ENCODE peak calls at places on chromosomes 7 and 10, in five cellular contexts. Q, I, V, T and N are unnamed samples. For H3K9me3, the result is how much of the 10 kb centered on the place peaks cover.

GRCh38 chr7:99788554-99788953 is 4.6 kb upstream of the CYP3A4 start:
- DNase-seq in Q (no peak), I (no peak), V (no peak), T (no peak), N (no peak)

GRCh38 chr10:79045566-79046175 is 23.1 kb upstream of the ZMIZ1 start:
- DNase-seq in T (no peak), V (no peak), Q (no peak), I (peak), N (no peak)

GRCh38 chr10:121668336-121669009 is 70.2 kb upstream of the FGFR2 start:
- DNase-seq in Q (no peak), V (peak), T (peak), I (peak), N (peak)

GRCh38 chr10:71667374-71667750 is 52.2 kb downstream of the C10orf105 start:
- DNase-seq in I (no peak), V (no peak), Q (no peak), T (no peak), N (no peak)

GRCh38 chr7:139648617-139648932 is 125.1 kb downstream of the CLEC2L start:
- DNase-seq in Q (no peak), T (no peak), I (no peak), V (no peak), N (no peak)

GRCh38 chr7:30159153-30159552 is 24.4 kb downstream of the MTURN start:
- DNase-seq in T (no peak), I (no peak), V (no peak), Q (no peak), N (no peak)

GRCh38 chr7:132321387-132321786 is 254.9 kb downstream of the PLXNA4 start:
- DNase-seq in V (peak), Q (no peak), I (no peak), T (no peak), N (no peak)

GRCh38 chr10:103759100-103759781 is 96.1 kb downstream of the SH3PXD2A start:
- DNase-seq in V (peak), Q (no peak), I (peak), T (peak), N (peak)

GRCh38 chr10:33333260-33334169 is 952 bp downstream of the NRP1 start:
- DNase-seq in Q (no peak), I (no peak), V (no peak), T (no peak), N (no peak)

GRCh38 chr7:27237735-27238334 is 4.8 kb upstream of the EVX1 start:
- DNase-seq in V (no peak), Q (no peak), T (no peak), I (no peak), N (no peak)

GRCh38 chr7:25889765-25890164 is 262.2 kb upstream of the NFE2L3 start:
- DNase-seq in T (no peak), V (no peak), I (no peak), Q (no peak), N (no peak)

GRCh38 chr10:127012769-127013152 is 107.5 kb downstream of the DOCK1 start:
- DNase-seq in I (peak), T (peak), Q (no peak), V (peak), N (no peak)

GRCh38 chr7:73593207-73594045 is 15.0 kb upstream of the TBL2 start:
- DNase-seq in Q (no peak), T (no peak), I (no peak), V (no peak), N (no peak)

GRCh38 chr7:134058980-134059379 is 68.2 kb upstream of the LRGUK start:
- DNase-seq in V (peak), Q (no peak), T (no peak), I (no peak), N (no peak)

GRCh38 chr10:103510791-103511757 is 17.6 kb downstream of the NEURL1 start:
- DNase-seq in V (no peak), I (no peak), Q (no peak), T (no peak), N (no peak)

GRCh38 chr7:1291040-1291689 is 58.5 kb downstream of the UNCX start:
- DNase-seq in T (no peak), V (no peak), I (no peak), Q (no peak), N (no peak)

GRCh38 chr10:100562806-100563293 is 27.1 kb downstream of the HIF1AN start:
- DNase-seq in T (peak), I (no peak), V (peak), Q (no peak), N (peak)

GRCh38 chr7:87627634-87627994 is 584 bp upstream of the RUNDC3B start:
- DNase-seq in I (peak), V (no peak), Q (no peak), T (peak), N (no peak)

GRCh38 chr10:52442576-52442975 is 128.5 kb downstream of the DKK1 start:
- DNase-seq in T (no peak), Q (no peak), I (no peak), V (no peak), N (peak)

GRCh38 chr10:65365878-65366277 is 1560.0 kb upstream of the LRRTM3 start:
- DNase-seq in I (no peak), Q (no peak), V (no peak), T (no peak), N (no peak)

GRCh38 chr10:45491061-45491460 is 117.0 kb downstream of the ALOX5 start:
- DNase-seq in I (no peak), V (no peak), Q (no peak), T (no peak), N (no peak)

GRCh38 chr7:55254596-55255500 is 110.3 kb upstream of the LANCL2 start:
- DNase-seq in T (peak), V (peak), I (peak), Q (peak), N (peak)

GRCh38 chr7:80770061-80770460 is 131.6 kb downstream of the CD36 start:
- DNase-seq in Q (no peak), V (no peak), T (no peak), I (no peak), N (no peak)

GRCh38 chr10:11698691-11699545 is 43.3 kb upstream of the ECHDC3 start:
- DNase-seq in I (no peak), T (peak), Q (no peak), V (no peak), N (no peak)

GRCh38 chr7:150988230-150989226 is 2.3 kb upstream of the NOS3 start:
- DNase-seq in V (peak), Q (peak), T (peak), I (peak), N (peak)

GRCh38 chr10:2836921-2837662 is 230.3 kb upstream of the PFKP start:
- DNase-seq in V (no peak), Q (no peak), I (no peak), T (no peak), N (no peak)

GRCh38 chr7:151174246-151175046 is 7.0 kb upstream of the GBX1 start:
- DNase-seq in T (peak), V (no peak), Q (no peak), I (no peak), N (no peak)

DNA sequence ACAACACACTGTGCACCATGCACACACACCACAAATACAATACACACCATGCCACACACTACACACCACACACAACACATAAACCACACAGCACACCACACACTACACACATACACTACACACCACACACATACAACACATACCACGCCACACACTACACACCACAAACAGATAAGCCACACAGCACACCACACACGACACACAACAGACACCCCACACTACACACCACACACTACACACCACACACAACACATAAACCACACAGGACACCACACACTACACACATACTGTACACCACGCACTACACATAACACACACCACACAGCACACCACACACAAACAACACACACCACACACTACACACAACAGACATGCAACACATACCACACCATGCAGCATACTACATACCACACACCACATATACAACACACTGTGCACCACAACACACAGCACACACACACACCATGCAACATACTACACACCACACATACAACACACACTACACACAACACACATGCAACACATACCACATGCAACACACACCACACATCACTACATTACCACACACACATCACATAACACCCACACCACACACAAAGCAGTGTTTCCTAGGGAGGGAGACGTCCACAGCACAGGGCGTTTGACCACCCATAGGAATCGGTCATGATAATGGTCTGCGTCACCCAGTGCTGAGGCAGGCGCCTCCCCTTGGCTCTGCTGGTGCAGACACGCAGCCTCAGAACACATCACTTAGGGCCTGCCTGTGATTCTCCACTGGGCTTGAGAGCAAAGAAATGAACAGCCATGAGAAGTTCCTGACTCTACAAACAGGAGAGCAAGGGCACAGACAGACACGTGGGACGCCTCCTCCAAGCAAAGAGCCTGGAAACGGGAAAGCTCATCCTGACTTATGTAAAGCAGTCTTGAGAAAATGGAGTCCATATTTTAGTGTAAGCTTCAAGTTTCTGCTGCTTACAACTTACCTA is 458.3 kb downstream of the PTPRN2 start:
- DNase-seq in I (no peak), T (no peak), V (no peak), Q (no peak), N (no peak)
- H3K9me3 ChIP-seq in I (under half), T (under half), V (under half), Q (under half), N (under half)

GRCh38 chr10:3906511-3907111 is 121.6 kb upstream of the KLF6 start:
- DNase-seq in V (no peak), Q (no peak), I (no peak), T (no peak), N (peak)
- H3K4me3 ChIP-seq in V (no peak), Q (no peak), I (no peak), T (no peak), N (no peak)

DNA sequence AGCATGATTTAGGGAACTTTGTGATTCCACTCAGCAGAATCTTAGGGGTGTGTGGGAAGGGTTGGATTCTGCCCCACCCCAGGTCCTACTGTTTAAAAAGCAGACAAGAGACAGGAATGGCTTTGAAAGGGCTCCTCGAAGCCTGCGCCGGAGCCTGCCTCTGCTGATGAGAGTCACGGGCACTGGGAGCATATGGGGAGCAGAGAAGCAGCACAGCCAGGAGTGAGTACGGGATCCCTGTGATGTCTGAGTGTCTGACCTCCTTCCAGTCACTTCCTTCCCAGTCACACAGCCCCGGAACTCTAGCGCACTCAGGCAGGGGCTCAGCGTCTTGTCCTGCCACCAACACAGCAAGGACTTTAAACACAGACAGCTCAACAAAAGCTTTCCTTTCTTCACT is 514.9 kb upstream of the DPP6 start:
- DNase-seq in T (no peak), I (no peak), V (no peak), Q (no peak), N (no peak)
- H3K9me3 ChIP-seq in T (under half), I (under half), V (under half), Q (under half), N (under half)

GRCh38 chr10:8336629-8337331 is 282.3 kb downstream of the GATA3 start:
- DNase-seq in T (no peak), V (no peak), Q (no peak), I (no peak), N (no peak)

GRCh38 chr10:8331387-8331786 is 276.9 kb downstream of the GATA3 start:
- DNase-seq in T (no peak), I (no peak), Q (peak), V (no peak), N (no peak)

GRCh38 chr10:8331896-8332729 is 277.6 kb downstream of the GATA3 start:
- DNase-seq in Q (peak), I (peak), T (peak), V (peak), N (peak)

GRCh38 chr10:8334631-8335030 is 280.1 kb downstream of the GATA3 start:
- DNase-seq in T (no peak), V (no peak), I (no peak), Q (no peak), N (no peak)

GRCh38 chr10:8332730-8333111 is 278.2 kb downstream of the GATA3 start:
- DNase-seq in I (no peak), V (no peak), Q (no peak), T (no peak), N (no peak)
- H3K4me3 ChIP-seq in I (no peak), V (peak), Q (peak), T (no peak), N (peak)

DNA sequence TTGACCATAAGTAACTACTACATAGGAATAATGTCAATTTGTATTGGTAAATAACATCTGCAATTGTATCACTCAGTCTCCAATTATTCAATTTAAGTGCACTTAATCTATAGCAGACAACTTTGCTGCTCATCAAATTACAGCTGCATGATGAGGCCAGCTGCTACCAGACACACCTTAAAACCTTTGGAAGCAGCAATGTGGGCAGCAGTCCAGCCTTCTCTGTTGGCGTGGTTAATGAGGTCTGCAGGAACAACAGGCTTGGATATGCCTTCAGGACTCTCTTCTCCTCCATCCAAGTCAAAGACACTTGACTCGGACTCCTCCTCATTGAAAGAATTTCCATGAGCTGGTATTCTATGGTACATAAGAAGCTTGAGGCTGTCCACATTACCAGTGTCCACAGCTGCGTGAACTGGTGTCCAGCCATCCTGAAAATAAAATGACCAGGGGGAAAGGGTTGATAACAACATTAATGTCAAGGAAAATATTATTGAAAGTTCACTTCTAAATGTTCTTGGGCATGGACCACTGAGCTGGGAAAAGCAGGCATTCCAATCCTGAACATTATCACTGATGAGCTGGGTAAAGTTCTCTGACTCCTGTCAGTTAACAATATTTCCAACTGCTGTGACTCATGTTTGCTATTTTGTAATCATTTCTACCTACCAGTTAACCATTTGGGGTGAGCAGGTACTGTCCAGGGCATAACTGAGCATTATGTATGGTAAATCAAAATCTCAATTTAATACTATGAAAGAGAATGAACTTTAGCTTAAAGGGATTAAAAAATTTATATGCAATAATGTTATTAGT is 95.7 kb downstream of the CTTNBP2 start:
- DNase-seq in Q (no peak), T (no peak), V (no peak), I (no peak), N (no peak)
- H3K9me3 ChIP-seq in Q (under half), T (under half), V (under half), I (under half), N (under half)

GRCh38 chr7:79610301-79610700 is 156.8 kb upstream of the MAGI2 start:
- DNase-seq in T (no peak), V (no peak), I (no peak), Q (no peak), N (no peak)
- H3K4me3 ChIP-seq in T (no peak), V (no peak), I (no peak), Q (no peak), N (no peak)

GRCh38 chr10:1210667-1211066 is 154.5 kb downstream of the WDR37 start:
- DNase-seq in I (no peak), Q (no peak), V (no peak), T (no peak), N (no peak)
- H3K9me3 ChIP-seq in I (under half), Q (under half), V (under half), T (under half), N (under half)

DNA sequence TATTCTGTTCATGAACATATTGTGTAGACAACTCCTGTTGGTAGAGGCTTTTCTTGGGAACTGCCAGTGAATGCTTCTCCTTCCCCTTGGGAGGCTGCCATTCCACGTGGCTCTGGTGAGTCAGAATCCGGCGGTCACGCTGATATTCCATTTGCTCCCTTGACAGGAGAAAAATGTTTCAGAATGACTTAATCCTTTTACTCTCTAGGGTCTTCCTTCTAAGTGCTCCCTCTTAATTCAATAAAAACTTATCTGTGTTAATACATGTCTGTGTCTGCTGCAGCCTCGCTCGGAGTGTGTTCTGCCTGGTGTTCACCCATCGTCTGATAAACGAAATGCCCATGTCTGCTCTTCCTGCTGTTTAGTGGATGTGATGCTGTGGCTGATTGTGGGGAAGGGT is 278.6 kb downstream of the ARHGAP12 start:
- DNase-seq in V (no peak), I (peak), T (peak), Q (no peak), N (peak)
- H3K4me3 ChIP-seq in V (no peak), I (no peak), T (no peak), Q (no peak), N (no peak)

DNA sequence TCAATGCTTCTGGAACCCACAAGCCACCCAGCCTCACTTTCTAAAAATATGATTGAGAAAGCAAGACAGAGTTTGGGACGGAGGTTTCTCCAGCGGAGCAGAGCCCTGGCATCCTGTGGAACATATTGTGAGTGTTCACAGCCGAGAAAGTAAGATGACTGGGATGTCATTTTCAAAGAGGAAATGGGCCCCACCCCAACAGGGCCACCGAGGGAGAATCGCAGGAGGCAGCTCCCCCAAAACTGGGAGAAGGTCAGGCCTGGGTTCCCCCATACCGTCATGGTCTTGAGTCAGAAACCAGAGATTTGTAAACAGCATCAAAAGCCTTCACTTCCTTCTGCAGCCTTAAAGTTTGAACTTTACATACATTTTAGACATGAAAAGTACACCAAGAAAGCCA is 560.0 kb downstream of the PTPRN2 start:
- DNase-seq in T (no peak), V (no peak), I (no peak), Q (no peak), N (no peak)
- H3K9me3 ChIP-seq in T (under half), V (under half), I (under half), Q (under half), N (under half)